ENCODE peak calls at places on chromosomes 11 and 22, in five cellular contexts. I is GM23248; Z is NCI-H1930; R is stimulated activated naive CD8-positive, alpha-beta T cell treated with anti-CD3 and anti-CD28 coated beads, Interleukin-15, amount 100 ng/mL, for 72 hours; A is stimulated activated CD4-positive, alpha-beta T cell treated with anti-CD3 and anti-CD28 coated beads, Interleukin-2, amount 100 ng/mL, for 48 hours. S is an unnamed sample.

GRCh38 chr11:69486773-69487266 is 5.4 kb downstream of the LINC01488 start:
- DNase-seq in I (no peak), Z (no peak), R (no peak), A (no peak), S (no peak)

GRCh38 chr11:67572747-67573419 is 10.7 kb upstream of the GSTP1 start:
- DNase-seq in I (peak; percentile 73), Z (peak; percentile 65), R (peak; percentile 35), A (no peak), S (peak; percentile 34)

GRCh38 chr11:7020183-7020917 is at the start of the genes NLRP14 and ZNF214:
- DNase-seq in I (peak; percentile 97), Z (peak; percentile 93), R (no peak), A (no peak), S (peak; percentile 61)

GRCh38 chr11:70829160-70829899 is 423.0 kb downstream of the SHANK2 start:
- DNase-seq in I (no peak), Z (no peak), R (no peak), A (no peak), S (no peak)

GRCh38 chr11:120354779-120355178 is 18.6 kb downstream of the ARHGEF12 start:
- DNase-seq in I (no peak), Z (no peak), R (no peak), A (no peak), S (no peak)

GRCh38 chr11:75593337-75593915 is 31.4 kb downstream of the SERPINH1 start:
- DNase-seq in I (peak; percentile 18), Z (no peak), R (no peak), A (no peak), S (no peak)

GRCh38 chr22:40036591-40037225 is 42.0 kb downstream of the FAM83F start:
- DNase-seq in I (peak; percentile 84), Z (peak; percentile 47), R (peak; percentile 64), A (peak; percentile 53), S (no peak)

GRCh38 chr11:68979931-68980775 is 633 bp downstream of the MRGPRD start:
- DNase-seq in I (no peak), Z (no peak), R (no peak), A (no peak), S (no peak)

GRCh38 chr11:130206141-130206540 is 46.6 kb downstream of the ST14 start:
- DNase-seq in I (no peak), Z (no peak), R (no peak), A (no peak), S (no peak)

GRCh38 chr11:114317738-114318137 is 21.5 kb downstream of the NNMT start:
- DNase-seq in I (peak; percentile 70), Z (peak; percentile 57), R (no peak), A (no peak), S (no peak)

GRCh38 chr22:27836181-27836580 is 34.6 kb upstream of the MN1 start:
- DNase-seq in I (peak; percentile 67), Z (no peak), R (no peak), A (no peak), S (no peak)

GRCh38 chr11:72707032-72707431 is 32.8 kb upstream of the PDE2A start:
- DNase-seq in I (no peak), Z (no peak), R (no peak), A (no peak), S (no peak)

GRCh38 chr11:35523351-35523768 is 2.1 kb downstream of the PAMR1 start:
- DNase-seq in I (peak; percentile 60), Z (no peak), R (no peak), A (no peak), S (no peak)

GRCh38 chr11:69480547-69481392 is 693 bp upstream of the LINC01488 start:
- DNase-seq in I (peak; percentile 32), Z (no peak), R (no peak), A (no peak), S (no peak)

S was measured in NCI-H1417 treated with DMSO at 0.1 percent for 48 hours.